ENCODE peak calls at places on chromosome 6, in eight cellular contexts. D is stomach, B is HCT116, H is GM23338, L is HL-60, E is SK-N-SH, I is sigmoid colon, T is K562. N is an unnamed sample.

GRCh38 chr6:101117397-101118185 is 236.5 kb upstream of the ASCC3 start:
- DNase-seq in D (no peak), H (peak; percentile 71), L (no peak), E (no peak), B (no peak), I (no peak), T (no peak), N (no peak)

GRCh38 chr6:29926795-29927427 is 15.4 kb upstream of the HLA-A start:
- DNase-seq in H (peak; percentile 86), T (no peak), D (peak; percentile 84), E (no peak), I (peak; percentile 81), L (no peak), B (no peak), N (no peak)

GRCh38 chr6:154861825-154862224 is 128.6 kb downstream of the SCAF8 start:
- DNase-seq in T (no peak), B (no peak), L (no peak), I (no peak), D (no peak), H (no peak), E (peak; percentile 34), N (no peak)

GRCh38 chr6:167104388-167104787 is 18.5 kb upstream of the CCR6 start:
- DNase-seq in D (no peak), T (no peak), H (no peak), L (no peak), B (no peak), I (no peak), E (no peak), N (no peak)

GRCh38 chr6:1635305-1636010 is 25.7 kb downstream of the FOXC1 start:
- DNase-seq in T (no peak), B (no peak), H (no peak), D (no peak), E (no peak), I (peak; percentile 50), L (no peak), N (no peak)

GRCh38 chr6:56959938-56960337 is 5.0 kb downstream of the BEND6 start:
- DNase-seq in T (no peak), B (no peak), D (no peak), L (no peak), E (no peak), I (no peak), H (no peak), N (no peak)

GRCh38 chr6:132259070-132259469 is 142.2 kb downstream of the MOXD1 start:
- DNase-seq in D (no peak), L (no peak), T (no peak), E (no peak), H (peak; percentile 42), B (no peak), I (no peak), N (no peak)

GRCh38 chr6:67683960-67684359 is 951.1 kb upstream of the ADGRB3 start:
- DNase-seq in L (peak; percentile 58), I (no peak), E (no peak), D (no peak), H (no peak), T (peak; percentile 23), B (no peak), N (no peak)

GRCh38 chr6:47034919-47035318 is 7.2 kb downstream of the ADGRF1 start:
- DNase-seq in T (no peak), I (no peak), E (peak; percentile 8), L (no peak), B (peak; percentile 93), H (peak; percentile 35), D (no peak), N (peak; percentile 59)

GRCh38 chr6:158488065-158488464 is 71.8 kb upstream of the TMEM181 start:
- DNase-seq in I (no peak), T (no peak), H (no peak), B (peak; percentile 63), E (no peak), L (no peak), D (no peak), N (no peak)

GRCh38 chr6:13591205-13591921 is 17.0 kb downstream of the SIRT5 start:
- DNase-seq in T (no peak), I (no peak), D (no peak), B (no peak), E (no peak), H (no peak), L (no peak), N (no peak)

GRCh38 chr6:139519571-139520031 is 145.2 kb upstream of the CITED2 start:
- DNase-seq in D (no peak), I (no peak), E (no peak), L (peak; percentile 29), B (no peak), T (peak; percentile 54), H (no peak), N (no peak)

GRCh38 chr6:118750143-118750542 is 98.8 kb upstream of the CEP85L start:
- DNase-seq in E (no peak), B (no peak), I (no peak), H (no peak), L (no peak), D (no peak), T (no peak), N (no peak)

GRCh38 chr6:44976677-44977405 is 351.3 kb upstream of the RUNX2 start:
- DNase-seq in B (no peak), L (peak; percentile 16), E (no peak), T (no peak), D (no peak), I (no peak), H (no peak), N (no peak)

GRCh38 chr6:106192824-106193223 is 106.7 kb downstream of the PRDM1 start:
- DNase-seq in D (no peak), I (no peak), H (no peak), E (peak; percentile 33), L (no peak), T (no peak), B (peak; percentile 70), N (no peak)

GRCh38 chr6:3740551-3741476 is 10.7 kb downstream of the PXDC1 start:
- DNase-seq in D (peak; percentile 25), T (no peak), E (no peak), I (no peak), L (no peak), B (no peak), H (no peak), N (no peak)
- TF ChIP-seq POLR2AphosphoS5 in D (no peak), T (no peak), E (no peak), I (no peak), L (no peak), B (no peak), H (no peak), N (no peak)

GRCh38 chr6:69792292-69792691 is 4.5 kb downstream of the LMBRD1 start:
- DNase-seq in B (no peak), I (no peak), D (no peak), E (no peak), T (no peak), H (no peak), L (no peak), N (no peak)

GRCh38 chr6:69789573-69789972 is 7.2 kb downstream of the LMBRD1 start:
- DNase-seq in D (no peak), L (no peak), B (no peak), H (no peak), E (no peak), T (no peak), I (no peak), N (no peak)

GRCh38 chr6:69791065-69791471 is 5.7 kb downstream of the LMBRD1 start:
- DNase-seq in T (no peak), H (peak; percentile 42), I (no peak), D (no peak), L (no peak), E (no peak), B (no peak), N (no peak)

GRCh38 chr6:69785697-69786096 is 11.1 kb downstream of the LMBRD1 start:
- DNase-seq in E (no peak), T (no peak), L (no peak), H (no peak), B (no peak), D (no peak), I (no peak), N (no peak)

GRCh38 chr6:69790629-69791028 is 6.2 kb downstream of the LMBRD1 start:
- DNase-seq in B (no peak), D (no peak), H (no peak), L (no peak), T (no peak), E (no peak), I (no peak), N (no peak)
- H3K4me3 ChIP-seq in B (no peak overlapping the region), D (no peak overlapping the region), H (no peak overlapping the region), L (no peak overlapping the region), T (no peak overlapping the region), E (no peak overlapping the region), I (no peak overlapping the region), N (no peak overlapping the region)

GRCh38 chr6:39086294-39086693 is 28.7 kb downstream of the SAYSD1 start:
- DNase-seq in E (no peak), D (no peak), T (no peak), L (no peak), B (no peak), I (no peak), H (no peak), N (no peak)

GRCh38 chr6:39086711-39087110 is 28.3 kb downstream of the SAYSD1 start:
- DNase-seq in T (no peak), D (no peak), L (no peak), E (no peak), H (no peak), I (no peak), B (no peak), N (no peak)

GRCh38 chr6:39085129-39085528 is 29.9 kb downstream of the SAYSD1 start:
- DNase-seq in E (no peak), D (no peak), T (no peak), I (no peak), L (no peak), H (peak; percentile 26), B (no peak), N (no peak)

GRCh38 chr6:39088331-39088730 is 26.7 kb downstream of the SAYSD1 start:
- DNase-seq in E (no peak), L (peak; percentile 28), D (no peak), I (no peak), H (peak; percentile 94), T (peak; percentile 55), B (no peak), N (no peak)

GRCh38 chr6:39087197-39087596 is 27.8 kb downstream of the SAYSD1 start:
- DNase-seq in I (no peak), E (no peak), H (no peak), T (no peak), D (no peak), L (no peak), B (no peak), N (no peak)
- H3K27me3 ChIP-seq in I (no peaks in the 10 kb centered on the region), E (no peaks in the 10 kb centered on the region), H (no peaks in the 10 kb centered on the region), T (peaks cover 39% of the 10 kb centered on the region), D (peaks cover 61% of the 10 kb centered on the region), L (peaks cover 16% of the 10 kb centered on the region), B (peaks cover 89% of the 10 kb centered on the region), N (no peaks in the 10 kb centered on the region)

GRCh38 chr6:18395851-18396187 is 8.7 kb downstream of the RNF144B start:
- DNase-seq in D (no peak), H (no peak), T (no peak), E (no peak), L (no peak), B (no peak), I (no peak), N (no peak)

GRCh38 chr6:18392346-18392877 is 5.3 kb downstream of the RNF144B start:
- DNase-seq in B (no peak), I (no peak), H (no peak), E (no peak), T (no peak), D (no peak), L (no peak), N (no peak)

GRCh38 chr6:18395177-18395850 is 8.2 kb downstream of the RNF144B start:
- DNase-seq in T (no peak), B (no peak), L (no peak), H (peak; percentile 84), D (no peak), I (no peak), E (no peak), N (no peak)

GRCh38 chr6:18400831-18401446 is 13.8 kb downstream of the RNF144B start:
- DNase-seq in H (no peak), E (no peak), B (no peak), L (peak; percentile 57), T (no peak), I (no peak), D (no peak), N (no peak)

GRCh38 chr6:18397701-18398100 is 10.6 kb downstream of the RNF144B start:
- DNase-seq in H (no peak), B (no peak), L (no peak), E (no peak), I (no peak), T (no peak), D (no peak), N (no peak)
- TF ChIP-seq POLR2AphosphoS5 in H (no peak), B (no peak), L (no peak), E (no peak), I (no peak), T (no peak), D (no peak), N (no peak)

N was measured in breast epithelium.